ENCODE peak calls at places on chromosomes 1 and 21, in five cellular contexts. One of them, this sample, is unnamed.

GRCh38 chr21:31482460-31482859 is 138.4 kb upstream of the TIAM1 start:
- DNase-seq in Calu3: no peak
- DNase-seq in kidney epithelial cell: no peak
- DNase-seq in RWPE2: no peak
- DNase-seq in astrocyte of the cerebellum: no peak
- DNase-seq in this sample: no peak

GRCh38 chr1:15691434-15692032 is 7.4 kb downstream of the PLEKHM2 start:
- DNase-seq in Calu3: no peak
- DNase-seq in kidney epithelial cell: no peak
- DNase-seq in RWPE2: no peak
- DNase-seq in astrocyte of the cerebellum: no peak
- DNase-seq in this sample: no peak

GRCh38 chr1:55539652-55540512 is 324.7 kb upstream of the USP24 start:
- DNase-seq in Calu3: no peak
- DNase-seq in kidney epithelial cell: no peak
- DNase-seq in RWPE2: no peak
- DNase-seq in astrocyte of the cerebellum: no peak
- DNase-seq in this sample: no peak

GRCh38 chr1:63041660-63042059 is 257.7 kb downstream of the ATG4C start:
- DNase-seq in Calu3: no peak
- DNase-seq in kidney epithelial cell: no peak
- DNase-seq in RWPE2: no peak
- DNase-seq in astrocyte of the cerebellum: no peak
- DNase-seq in this sample: no peak

GRCh38 chr1:241640867-241641542 is 836 bp upstream of the CHML start:
- DNase-seq in Calu3: no peak
- DNase-seq in kidney epithelial cell: no peak
- DNase-seq in RWPE2: no peak
- DNase-seq in astrocyte of the cerebellum: no peak
- DNase-seq in this sample: no peak

GRCh38 chr1:166910396-166910994 is 34.4 kb upstream of the TADA1 start:
- DNase-seq in Calu3: peak
- DNase-seq in kidney epithelial cell: peak
- DNase-seq in RWPE2: peak
- DNase-seq in astrocyte of the cerebellum: peak
- DNase-seq in this sample: peak

GRCh38 chr1:151165281-151165737 is 393 bp downstream of the LYSMD1 start:
- DNase-seq in Calu3: peak
- DNase-seq in kidney epithelial cell: no peak
- DNase-seq in RWPE2: no peak
- DNase-seq in astrocyte of the cerebellum: no peak
- DNase-seq in this sample: peak

GRCh38 chr1:211788626-211789025 is 41.9 kb downstream of the LPGAT1 start:
- DNase-seq in Calu3: no peak
- DNase-seq in kidney epithelial cell: no peak
- DNase-seq in RWPE2: no peak
- DNase-seq in astrocyte of the cerebellum: no peak
- DNase-seq in this sample: no peak

GRCh38 chr1:28087614-28088167 is 719 bp downstream of the EYA3 start:
- DNase-seq in Calu3: no peak
- DNase-seq in kidney epithelial cell: no peak
- DNase-seq in RWPE2: no peak
- DNase-seq in astrocyte of the cerebellum: no peak
- DNase-seq in this sample: no peak

GRCh38 chr1:29519733-29520132 is 283.4 kb downstream of the PTPRU start:
- DNase-seq in Calu3: no peak
- DNase-seq in kidney epithelial cell: no peak
- DNase-seq in RWPE2: peak
- DNase-seq in astrocyte of the cerebellum: peak
- DNase-seq in this sample: no peak

GRCh38 chr1:63693956-63694607 is 79.7 kb upstream of the ROR1 start:
- DNase-seq in Calu3: no peak
- DNase-seq in kidney epithelial cell: no peak
- DNase-seq in RWPE2: no peak
- DNase-seq in astrocyte of the cerebellum: no peak
- DNase-seq in this sample: no peak

GRCh38 chr1:41740630-41741239 is 178.0 kb downstream of the HIVEP3 start:
- DNase-seq in Calu3: no peak
- DNase-seq in kidney epithelial cell: no peak
- DNase-seq in RWPE2: no peak
- DNase-seq in astrocyte of the cerebellum: no peak
- DNase-seq in this sample: no peak

GRCh38 chr1:58812468-58812867 is 28.6 kb upstream of the JUN start:
- DNase-seq in Calu3: no peak
- DNase-seq in kidney epithelial cell: no peak
- DNase-seq in RWPE2: no peak
- DNase-seq in astrocyte of the cerebellum: no peak
- DNase-seq in this sample: no peak

GRCh38 chr1:192516776-192517297 is 58.7 kb upstream of the RGS1 start:
- DNase-seq in Calu3: peak
- DNase-seq in kidney epithelial cell: peak
- DNase-seq in RWPE2: no peak
- DNase-seq in astrocyte of the cerebellum: no peak
- DNase-seq in this sample: no peak

GRCh38 chr1:208119225-208119606 is 125.0 kb downstream of the PLXNA2 start:
- DNase-seq in Calu3: no peak
- DNase-seq in kidney epithelial cell: no peak
- DNase-seq in RWPE2: no peak
- DNase-seq in astrocyte of the cerebellum: no peak
- DNase-seq in this sample: no peak

GRCh38 chr1:104780470-104781078 is 1030.9 kb downstream of the AMY1C start:
- DNase-seq in Calu3: peak
- DNase-seq in kidney epithelial cell: no peak
- DNase-seq in RWPE2: no peak
- DNase-seq in astrocyte of the cerebellum: peak
- DNase-seq in this sample: peak

GRCh38 chr1:87410771-87411170 is 82.1 kb downstream of the LMO4 start:
- DNase-seq in Calu3: peak
- DNase-seq in kidney epithelial cell: no peak
- DNase-seq in RWPE2: no peak
- DNase-seq in astrocyte of the cerebellum: no peak
- DNase-seq in this sample: no peak

GRCh38 chr1:42319871-42320484 is 15.1 kb downstream of the FOXJ3 start:
- DNase-seq in Calu3: no peak
- DNase-seq in kidney epithelial cell: no peak
- DNase-seq in RWPE2: no peak
- DNase-seq in astrocyte of the cerebellum: no peak
- DNase-seq in this sample: no peak

GRCh38 chr21:34348890-34349519 is 14.8 kb upstream of the KCNE2 start:
- DNase-seq in Calu3: no peak
- DNase-seq in kidney epithelial cell: no peak
- DNase-seq in RWPE2: no peak
- DNase-seq in astrocyte of the cerebellum: no peak
- DNase-seq in this sample: no peak

GRCh38 chr1:51792864-51793263 is 85.7 kb downstream of the NRDC start:
- DNase-seq in Calu3: no peak
- DNase-seq in kidney epithelial cell: peak
- DNase-seq in RWPE2: no peak
- DNase-seq in astrocyte of the cerebellum: peak
- DNase-seq in this sample: no peak

GRCh38 chr1:235128453-235129328 is at the start of gene TOMM20:
- DNase-seq in Calu3: peak
- DNase-seq in kidney epithelial cell: peak
- DNase-seq in RWPE2: peak
- DNase-seq in astrocyte of the cerebellum: peak
- DNase-seq in this sample: peak
- TF ChIP-seq CTCF in Calu3: no peak
- TF ChIP-seq CTCF in kidney epithelial cell: no peak
- TF ChIP-seq CTCF in RWPE2: no peak
- TF ChIP-seq CTCF in astrocyte of the cerebellum: no peak
- TF ChIP-seq CTCF in this sample: no peak

GRCh38 chr1:160101717-160102522 is 3.5 kb upstream of the IGSF8 start:
- DNase-seq in Calu3: no peak
- DNase-seq in kidney epithelial cell: no peak
- DNase-seq in RWPE2: no peak
- DNase-seq in astrocyte of the cerebellum: no peak
- DNase-seq in this sample: no peak
- TF ChIP-seq CTCF in Calu3: no peak
- TF ChIP-seq CTCF in kidney epithelial cell: no peak
- TF ChIP-seq CTCF in RWPE2: no peak
- TF ChIP-seq CTCF in astrocyte of the cerebellum: no peak
- TF ChIP-seq CTCF in this sample: no peak

DNA sequence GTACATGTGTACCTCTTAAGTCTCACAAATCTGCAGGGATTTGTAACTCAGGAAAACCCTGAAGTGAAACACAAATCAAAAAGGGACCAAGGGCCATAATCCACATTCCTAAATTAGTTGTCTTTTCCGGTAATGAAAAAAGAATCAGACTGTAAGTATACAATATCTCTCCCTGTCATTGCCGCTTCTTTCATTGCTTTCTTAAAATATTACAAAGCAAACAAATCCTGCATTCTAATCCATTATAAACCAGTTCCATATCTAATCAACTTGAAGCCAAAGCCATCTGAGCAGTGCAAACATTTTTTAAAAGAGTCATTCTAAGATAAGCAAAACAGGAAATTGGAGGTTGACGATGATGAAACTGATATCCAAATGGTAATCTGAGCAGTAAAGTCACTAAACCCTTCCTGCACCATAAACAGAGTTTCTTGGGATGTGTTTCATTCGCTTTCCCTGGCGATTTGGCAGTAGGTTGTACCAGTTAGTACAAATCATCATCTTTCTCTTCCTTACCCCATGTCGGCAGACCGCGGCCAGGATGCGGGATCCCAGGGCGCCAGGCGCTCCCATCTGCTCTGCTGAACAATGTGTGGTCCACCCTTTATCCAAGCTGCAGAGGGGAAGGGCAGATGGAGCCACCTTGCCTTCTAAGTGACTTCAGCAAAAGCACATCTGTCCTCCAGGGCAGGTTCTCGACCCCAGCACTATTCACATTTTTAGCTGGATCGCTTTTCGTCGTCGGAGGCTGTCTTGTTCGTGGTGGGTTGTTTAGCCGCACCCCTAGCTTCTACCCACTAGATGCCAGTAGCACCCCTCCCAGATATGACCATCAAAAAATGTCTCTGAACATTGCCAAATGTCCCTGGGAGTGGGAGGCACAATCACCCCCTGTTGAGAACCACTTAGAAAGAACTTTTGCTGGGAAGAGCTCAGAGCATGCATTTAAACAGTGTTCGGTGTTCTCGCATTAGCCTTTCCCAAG is 58.4 kb upstream of the SIM2 start:
- DNase-seq in Calu3: no peak
- DNase-seq in kidney epithelial cell: no peak
- DNase-seq in RWPE2: no peak
- DNase-seq in astrocyte of the cerebellum: no peak
- DNase-seq in this sample: no peak
- TF ChIP-seq CTCF in Calu3: no peak
- TF ChIP-seq CTCF in kidney epithelial cell: no peak
- TF ChIP-seq CTCF in RWPE2: no peak
- TF ChIP-seq CTCF in astrocyte of the cerebellum: no peak
- TF ChIP-seq CTCF in this sample: no peak

GRCh38 chr1:25594971-25595370 is 21.6 kb upstream of the MAN1C1 start:
- DNase-seq in Calu3: no peak
- DNase-seq in kidney epithelial cell: no peak
- DNase-seq in RWPE2: no peak
- DNase-seq in astrocyte of the cerebellum: no peak
- DNase-seq in this sample: no peak

GRCh38 chr1:25586181-25586588 is 30.4 kb upstream of the MAN1C1 start:
- DNase-seq in Calu3: no peak
- DNase-seq in kidney epithelial cell: no peak
- DNase-seq in RWPE2: no peak
- DNase-seq in astrocyte of the cerebellum: no peak
- DNase-seq in this sample: no peak

GRCh38 chr1:25587290-25587689 is 29.3 kb upstream of the MAN1C1 start:
- DNase-seq in Calu3: no peak
- DNase-seq in kidney epithelial cell: no peak
- DNase-seq in RWPE2: no peak
- DNase-seq in astrocyte of the cerebellum: no peak
- DNase-seq in this sample: no peak

DNA sequence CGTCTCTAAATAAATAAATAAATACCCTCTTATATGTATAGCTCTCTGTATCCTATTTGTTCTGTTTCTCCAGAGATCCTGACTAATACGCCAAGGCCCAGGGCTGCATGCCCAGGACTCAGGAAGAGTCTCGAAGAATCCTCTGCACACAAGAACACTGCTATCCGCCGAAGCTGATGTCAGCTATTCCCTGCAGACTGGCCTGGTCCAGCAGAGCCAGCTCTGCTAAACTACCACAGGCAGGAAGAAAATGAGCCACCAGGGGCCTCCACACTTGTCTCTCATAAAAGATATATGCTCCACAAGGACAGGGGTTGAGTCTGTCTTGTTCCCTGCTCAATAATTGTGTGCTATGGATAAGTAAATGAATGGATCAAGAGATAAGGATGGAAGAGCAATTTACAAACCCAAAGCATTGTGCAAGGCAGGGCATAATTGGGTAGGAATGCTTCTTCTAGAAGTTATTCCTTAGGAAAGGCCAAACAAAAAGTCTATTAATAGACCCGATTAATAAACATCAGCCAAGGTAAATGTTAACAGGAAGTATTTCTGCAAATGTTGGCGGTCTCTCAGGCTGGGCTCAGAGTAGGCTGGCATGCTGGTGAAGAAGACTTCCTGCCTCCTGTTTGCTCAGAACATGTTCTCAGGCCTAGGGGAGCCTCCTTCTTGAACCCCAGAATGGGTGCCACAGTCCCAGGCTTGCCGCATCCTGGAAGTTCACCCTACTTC is 26.3 kb upstream of the MAN1C1 start:
- DNase-seq in Calu3: no peak
- DNase-seq in kidney epithelial cell: no peak
- DNase-seq in RWPE2: no peak
- DNase-seq in astrocyte of the cerebellum: no peak
- DNase-seq in this sample: no peak
- TF ChIP-seq CTCF in Calu3: no peak
- TF ChIP-seq CTCF in kidney epithelial cell: no peak
- TF ChIP-seq CTCF in RWPE2: no peak
- TF ChIP-seq CTCF in astrocyte of the cerebellum: peak
- TF ChIP-seq CTCF in this sample: no peak

GRCh38 chr1:91283421-91283726 is 121.3 kb downstream of the HFM1 start:
- DNase-seq in Calu3: no peak
- DNase-seq in kidney epithelial cell: no peak
- DNase-seq in RWPE2: no peak
- DNase-seq in astrocyte of the cerebellum: no peak
- DNase-seq in this sample: no peak

GRCh38 chr1:91282695-91283420 is 121.8 kb downstream of the HFM1 start:
- DNase-seq in Calu3: peak
- DNase-seq in kidney epithelial cell: peak
- DNase-seq in RWPE2: no peak
- DNase-seq in astrocyte of the cerebellum: peak
- DNase-seq in this sample: no peak

GRCh38 chr1:91281782-91282181 is 122.9 kb downstream of the HFM1 start:
- DNase-seq in Calu3: no peak
- DNase-seq in kidney epithelial cell: no peak
- DNase-seq in RWPE2: no peak
- DNase-seq in astrocyte of the cerebellum: no peak
- DNase-seq in this sample: no peak

GRCh38 chr1:91273875-91274274 is 130.8 kb downstream of the HFM1 start:
- DNase-seq in Calu3: no peak
- DNase-seq in kidney epithelial cell: no peak
- DNase-seq in RWPE2: no peak
- DNase-seq in astrocyte of the cerebellum: no peak
- DNase-seq in this sample: no peak

DNA sequence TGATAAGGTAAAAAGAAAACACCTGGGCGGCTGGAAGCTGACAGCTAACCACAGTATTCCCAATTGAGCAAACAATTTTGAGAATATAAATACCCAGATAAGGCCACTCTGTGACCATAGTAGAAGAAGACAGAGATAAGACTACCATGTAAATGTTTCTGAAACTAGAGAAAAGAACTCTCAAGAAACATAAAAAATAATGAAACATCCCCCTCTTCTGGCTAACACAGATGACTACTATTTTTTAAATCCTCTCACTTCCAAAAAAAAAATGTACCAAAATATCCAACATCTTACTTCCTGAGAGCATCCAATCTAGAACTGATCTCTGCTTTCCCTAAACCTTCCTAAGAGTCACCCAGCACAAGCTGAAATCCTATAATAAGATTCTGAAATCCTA is 125.9 kb downstream of the HFM1 start:
- DNase-seq in Calu3: no peak
- DNase-seq in kidney epithelial cell: no peak
- DNase-seq in RWPE2: no peak
- DNase-seq in astrocyte of the cerebellum: peak
- DNase-seq in this sample: no peak
- TF ChIP-seq CTCF in Calu3: no peak
- TF ChIP-seq CTCF in kidney epithelial cell: peak
- TF ChIP-seq CTCF in RWPE2: peak
- TF ChIP-seq CTCF in astrocyte of the cerebellum: no peak
- TF ChIP-seq CTCF in this sample: peak